ENCODE peak calls at places on chromosomes 13 and 19, in four cellular contexts. X is tibial nerve, D is lower lobe of right lung, L is dorsolateral prefrontal cortex. U is an unnamed sample.

GRCh38 chr13:104534847-104535246 is 1468.6 kb upstream of the SLC10A2 start:
- DNase-seq in X (no peak), D (no peak), L (no peak), U (no peak)

GRCh38 chr13:83798731-83799130 is 83.5 kb downstream of the SLITRK1 start:
- DNase-seq in X (no peak), D (no peak), L (no peak), U (no peak)

GRCh38 chr13:89748716-89749115 is 1598.8 kb upstream of the MIR17HG start:
- DNase-seq in X (no peak), D (no peak), L (no peak), U (no peak)

GRCh38 chr13:75223981-75224742 is 257.8 kb downstream of the TBC1D4 start:
- DNase-seq in X (no peak), D (no peak), L (no peak), U (no peak)

GRCh38 chr19:17968376-17968775 is 1.5 kb downstream of the KCNN1 start:
- DNase-seq in X (no peak), D (no peak), L (no peak), U (no peak)

GRCh38 chr13:87122551-87122950 is 548.6 kb upstream of the SLITRK5 start:
- DNase-seq in X (no peak), D (no peak), L (no peak), U (no peak)

GRCh38 chr13:69641773-69642172 is 465.9 kb upstream of the ATXN8OS start:
- DNase-seq in X (no peak), D (no peak), L (no peak), U (no peak)

GRCh38 chr19:13195678-13196077 is 45.5 kb downstream of the IER2 start:
- DNase-seq in X (no peak), D (peak; percentile 57), L (no peak), U (no peak)

GRCh38 chr13:35191883-35192282 is 249.8 kb downstream of the NBEA start:
- DNase-seq in X (no peak), D (no peak), L (no peak), U (no peak)

GRCh38 chr19:49687150-49687549 is 2.2 kb upstream of the ADM5 start:
- DNase-seq in X (no peak), D (no peak), L (no peak), U (no peak)

GRCh38 chr19:18205180-18205915 is 1.5 kb upstream of the RAB3A start:
- DNase-seq in X (peak; percentile 79), D (peak; percentile 82), L (peak; percentile 84), U (peak; percentile 95)

GRCh38 chr13:113756441-113757097 is 2.5 kb upstream of the TMEM255B start:
- DNase-seq in X (no peak), D (no peak), L (no peak), U (peak; percentile 62)

GRCh38 chr13:74040200-74040599 is 94.0 kb downstream of the KLF12 start:
- DNase-seq in X (peak; percentile 25), D (no peak), L (no peak), U (no peak)

GRCh38 chr19:56840452-56841193 is at the start of the genes PEG3 and ZIM2:
- DNase-seq in X (no peak), D (no peak), L (peak; percentile 91), U (peak; percentile 78)

GRCh38 chr19:13408889-13409518 is 97.3 kb downstream of the CACNA1A start:
- DNase-seq in X (no peak), D (no peak), L (peak; percentile 25), U (no peak)

GRCh38 chr19:7982651-7983099 is 22.8 kb downstream of the ELAVL1 start:
- DNase-seq in X (no peak), D (peak; percentile 38), L (no peak), U (no peak)

GRCh38 chr19:43432866-43433673 is 18.4 kb downstream of the TEX101 start:
- DNase-seq in X (no peak), D (peak; percentile 60), L (peak; percentile 13), U (peak; percentile 39)

GRCh38 chr13:95154441-95154886 is 146.8 kb downstream of the ABCC4 start:
- DNase-seq in X (no peak), D (no peak), L (no peak), U (no peak)

GRCh38 chr13:96020155-96020575 is 33.0 kb downstream of the UGGT2 start:
- DNase-seq in X (no peak), D (no peak), L (peak; percentile 61), U (no peak)

GRCh38 chr19:15831626-15832025 is 16.2 kb upstream of the OR10H1 start:
- DNase-seq in X (no peak), D (no peak), L (no peak), U (no peak)

GRCh38 chr13:41356788-41357187 is 45.7 kb downstream of the NAA16 start:
- DNase-seq in X (no peak), D (no peak), L (no peak), U (no peak)

GRCh38 chr19:5623397-5624153 is 692 bp downstream of the SAFB start:
- DNase-seq in X (no peak), D (no peak), L (no peak), U (no peak)

GRCh38 chr13:22893149-22893548 is 287.6 kb upstream of the SGCG start:
- DNase-seq in X (no peak), D (no peak), L (no peak), U (no peak)

GRCh38 chr19:44820648-44821609 is 12.0 kb downstream of the BCAM start:
- DNase-seq in X (no peak), D (no peak), L (no peak), U (peak; percentile 74)

GRCh38 chr19:7833225-7834156 is 3.5 kb downstream of the EVI5L start:
- DNase-seq in X (peak; percentile 34), D (peak; percentile 92), L (peak; percentile 48), U (no peak)

GRCh38 chr19:49889038-49889686 is 7.5 kb downstream of the IL4I1 start:
- DNase-seq in X (no peak), D (no peak), L (no peak), U (no peak)

GRCh38 chr13:41465215-41465907 is 8.0 kb downstream of the RGCC start:
- DNase-seq in X (no peak), D (peak; percentile 71), L (no peak), U (no peak)